ENCODE peak calls at places on chromosome 15, in six cellular contexts. A is upper lobe of left lung, C is mesendoderm, Q is HepG2, O is thoracic aorta, F is sigmoid colon. X is an unnamed sample.

GRCh38 chr15:67266870-67267269 is 12.3 kb downstream of the IQCH start:
- DNase-seq in C (no peak), A (no peak), Q (no peak), O (no peak), F (no peak), X (no peak)

GRCh38 chr15:29952245-29952644 is 130.0 kb upstream of the TJP1 start:
- DNase-seq in A (no peak), O (no peak), Q (no peak), C (no peak), F (no peak), X (no peak)

GRCh38 chr15:70401709-70402108 is 304.0 kb upstream of the TLE3 start:
- DNase-seq in Q (no peak), A (no peak), C (no peak), F (peak; percentile 72), O (no peak), X (no peak)

GRCh38 chr15:58425185-58425584 is 6.6 kb upstream of the LIPC start:
- DNase-seq in A (no peak), O (no peak), F (no peak), C (no peak), Q (no peak), X (no peak)

GRCh38 chr15:51103330-51103729 is 8.6 kb upstream of the TNFAIP8L3 start:
- DNase-seq in A (no peak), F (no peak), O (no peak), C (no peak), Q (no peak), X (no peak)

GRCh38 chr15:39581501-39582285 is 814 bp downstream of the THBS1 start:
- DNase-seq in C (peak; percentile 83), A (peak; percentile 73), Q (peak; percentile 78), O (no peak), F (peak; percentile 88), X (peak; percentile 74)

GRCh38 chr15:80208758-80209734 is 43.0 kb downstream of the CTXND1 start:
- DNase-seq in F (no peak), Q (no peak), C (peak; percentile 66), A (no peak), O (no peak), X (no peak)

GRCh38 chr15:31383150-31383549 is 56.5 kb downstream of the KLF13 start:
- DNase-seq in A (no peak), Q (peak; percentile 20), C (no peak), F (no peak), O (no peak), X (peak; percentile 12)

GRCh38 chr15:69881310-69881660 is 216.4 kb downstream of the TLE3 start:
- DNase-seq in F (no peak), O (no peak), Q (no peak), C (no peak), A (no peak), X (no peak)

GRCh38 chr15:91308855-91309254 is 208.8 kb downstream of the SV2B start:
- DNase-seq in Q (no peak), A (no peak), F (no peak), O (no peak), C (no peak), X (no peak)

DNA sequence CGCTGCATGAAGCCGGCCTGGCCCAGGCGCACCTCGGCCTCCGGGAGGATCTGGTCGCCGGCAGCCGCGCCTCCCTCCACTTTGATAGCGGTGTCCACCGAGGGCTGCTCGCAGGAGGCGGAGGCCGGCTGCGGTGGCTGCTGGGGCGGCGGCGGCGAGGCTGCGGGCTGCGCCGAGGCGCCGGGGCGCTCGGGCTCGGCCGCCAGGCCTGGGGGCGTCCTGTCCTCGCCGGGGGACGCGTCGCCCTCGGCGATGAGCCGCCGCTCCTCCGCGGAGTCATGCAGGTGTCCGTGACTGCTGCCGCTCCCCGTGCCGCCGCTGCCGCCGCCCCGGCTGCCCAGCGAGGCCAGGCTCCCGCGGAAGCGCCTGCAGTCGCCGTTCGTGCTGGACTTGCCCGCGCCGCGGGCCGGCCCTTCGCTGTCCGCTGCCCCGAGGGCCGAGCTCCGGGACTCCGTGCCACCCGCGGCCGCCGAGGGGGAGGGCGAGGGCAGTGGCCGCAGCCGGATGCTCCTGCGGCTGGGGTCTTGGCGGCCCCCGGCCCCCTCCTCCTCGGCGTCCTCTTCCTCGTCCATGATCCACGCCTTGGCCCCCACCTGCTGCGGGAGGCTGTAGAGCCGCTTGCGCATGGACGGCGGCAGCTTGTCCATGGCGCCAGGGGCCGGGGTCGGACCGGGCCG is 996 bp downstream of the HCN4 start:
- DNase-seq in O (no peak), A (no peak), F (no peak), Q (no peak), C (no peak), X (peak; percentile 85)
- H3K4me3 ChIP-seq in O (peak overlapping the region; percentile 55), A (no peak overlapping the region), F (peak overlapping the region; percentile 31), Q (no peak overlapping the region), C (peak overlapping the region; percentile 47), X (peak overlapping the region; percentile 71)

DNA sequence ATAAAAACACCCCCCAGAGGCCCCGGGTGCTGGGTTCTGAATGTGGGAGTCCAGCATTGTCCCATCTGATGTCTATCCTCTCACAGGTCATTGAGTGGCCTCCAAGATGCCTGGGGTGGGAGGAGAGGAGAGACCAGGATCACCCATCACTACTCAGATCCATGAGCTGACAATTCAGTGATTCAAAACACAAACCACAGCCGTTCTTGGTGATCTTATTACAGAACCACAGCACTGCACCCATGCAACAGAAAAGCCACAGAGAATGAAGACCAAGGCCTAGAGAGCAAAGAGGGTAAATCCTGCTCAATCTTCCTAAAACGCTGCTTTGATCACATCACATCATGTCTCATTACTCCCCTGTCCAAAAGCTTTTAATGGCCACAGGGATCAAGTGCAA is 23.5 kb downstream of the ANP32A start:
- DNase-seq in C (no peak), O (no peak), Q (no peak), A (no peak), F (no peak), X (no peak)
- H3K36me3 ChIP-seq in C (no peaks in the 10 kb centered on the region), O (no peaks in the 10 kb centered on the region), Q (peaks cover 47% of the 10 kb centered on the region), A (no peaks in the 10 kb centered on the region), F (no peaks in the 10 kb centered on the region), X (peaks cover 2% of the 10 kb centered on the region)

DNA sequence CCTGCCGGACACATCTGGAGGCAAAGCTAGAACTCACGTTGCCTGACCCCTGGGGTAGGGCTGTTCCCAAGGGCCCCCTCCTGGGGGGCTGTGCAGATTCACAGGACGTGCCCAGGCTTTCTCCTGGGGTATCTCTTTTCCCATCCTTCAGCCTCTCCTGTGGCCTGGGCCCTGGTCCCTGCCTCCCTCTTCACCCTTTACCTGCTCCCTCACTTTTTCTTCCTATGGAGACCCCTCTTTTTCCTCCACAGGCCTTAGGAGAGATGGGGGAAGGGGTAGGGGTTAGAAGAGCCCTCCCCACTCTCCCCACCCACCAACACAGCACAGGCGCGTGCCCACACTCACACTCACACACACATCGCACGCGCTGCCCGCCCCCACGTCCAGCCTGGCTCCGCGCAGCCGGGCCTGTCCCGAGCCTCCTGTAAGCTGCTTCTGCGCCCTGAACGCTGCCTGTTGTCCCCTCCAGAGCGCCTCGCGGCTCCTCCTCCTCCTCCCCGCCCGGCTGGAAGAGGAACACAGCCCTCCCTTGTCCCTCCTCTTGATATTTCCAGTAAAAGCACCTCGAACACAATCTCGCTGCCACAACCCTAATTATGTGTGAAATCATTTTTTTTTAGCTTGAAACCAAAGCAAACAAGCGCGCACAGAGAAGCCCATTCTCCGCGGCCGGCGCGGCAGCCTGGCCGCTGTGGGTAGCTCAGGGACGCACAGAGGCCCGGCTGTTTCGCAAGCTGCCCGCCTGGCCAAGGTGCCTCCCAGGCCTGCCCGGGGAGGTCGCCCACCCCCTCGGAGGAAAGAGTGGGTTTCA is 33.9 kb upstream of the ACAN start:
- DNase-seq in C (peak; percentile 51), Q (no peak), O (no peak), F (no peak), A (no peak), X (peak; percentile 88)
- H3K27me3 ChIP-seq in C (no peaks in the 10 kb centered on the region), Q (no peaks in the 10 kb centered on the region), O (no peaks in the 10 kb centered on the region), F (peaks cover 5% of the 10 kb centered on the region), A (peaks cover 5% of the 10 kb centered on the region), X (peaks cover 12% of the 10 kb centered on the region)

GRCh38 chr15:77626002-77626401 is 6.7 kb downstream of the LINGO1 start:
- DNase-seq in C (no peak), Q (no peak), O (no peak), A (no peak), F (no peak), X (no peak)

GRCh38 chr15:77627581-77627980 is 5.1 kb downstream of the LINGO1 start:
- DNase-seq in O (no peak), C (no peak), Q (no peak), F (no peak), A (no peak), X (peak; percentile 85)

GRCh38 chr15:77627067-77627466 is 5.6 kb downstream of the LINGO1 start:
- DNase-seq in Q (no peak), A (no peak), F (no peak), O (no peak), C (no peak), X (no peak)

GRCh38 chr15:77629070-77630030 is 3.4 kb downstream of the LINGO1 start:
- DNase-seq in F (no peak), A (no peak), C (no peak), Q (no peak), O (no peak), X (no peak)

GRCh38 chr15:77628010-77628409 is 4.7 kb downstream of the LINGO1 start:
- DNase-seq in A (no peak), Q (no peak), F (no peak), C (no peak), O (no peak), X (no peak)
- H3K4me3 ChIP-seq in A (no peak overlapping the region), Q (no peak overlapping the region), F (no peak overlapping the region), C (no peak overlapping the region), O (no peak overlapping the region), X (no peak overlapping the region)

DNA sequence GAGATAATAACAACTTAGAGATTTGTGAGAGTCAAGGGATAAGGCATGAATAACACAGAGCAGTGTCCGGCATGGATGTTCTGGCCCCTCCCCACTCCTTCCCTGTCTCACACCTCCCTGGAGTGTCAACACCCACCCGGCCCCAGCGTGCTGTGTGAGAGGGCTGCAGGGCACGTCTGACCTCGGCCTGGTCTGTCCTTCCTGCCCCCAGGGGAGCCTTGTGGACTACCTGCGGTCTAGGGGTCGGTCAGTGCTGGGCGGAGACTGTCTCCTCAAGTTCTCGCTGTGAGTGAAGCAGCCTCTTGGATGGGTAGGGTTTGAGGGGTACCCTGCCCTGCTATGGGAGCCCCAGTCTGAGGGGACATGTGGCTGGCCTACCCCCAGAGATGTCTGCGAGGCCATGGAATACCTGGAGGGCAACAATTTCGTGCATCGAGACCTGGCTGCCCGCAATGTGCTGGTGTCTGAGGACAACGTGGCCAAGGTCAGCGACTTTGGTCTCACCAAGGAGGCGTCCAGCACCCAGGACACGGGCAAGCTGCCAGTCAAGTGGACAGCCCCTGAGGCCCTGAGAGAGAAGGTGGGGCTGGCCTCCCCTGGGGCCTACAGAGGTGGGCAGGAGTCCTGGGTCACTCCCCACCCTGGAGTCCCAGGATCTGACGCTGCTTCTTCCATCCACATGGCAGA is 11.2 kb upstream of the LMAN1L start:
- DNase-seq in Q (no peak), C (no peak), F (no peak), A (no peak), O (no peak), X (no peak)
- H3K36me3 ChIP-seq in Q (peaks cover 41% of the 10 kb centered on the region), C (peaks cover 11% of the 10 kb centered on the region), F (peaks cover 7% of the 10 kb centered on the region), A (peaks cover 60% of the 10 kb centered on the region), O (peaks cover 21% of the 10 kb centered on the region), X (peaks cover 15% of the 10 kb centered on the region)